ENCODE peak calls at places on chromosomes 11 and 22, in four cellular contexts. X is HEK293T; K is dermis microvascular lymphatic vessel endothelial cell; O is stimulated activated CD4-positive, alpha-beta T cell treated with anti-CD3 and anti-CD28 coated beads, Interleukin-2, amount 100 ng/mL, for 48 hours. D is an unnamed sample.

GRCh38 chr11:120827820-120828219 is 196.1 kb upstream of the TBCEL start:
- DNase-seq in X (no peak), K (no peak), O (no peak), D (no peak)

GRCh38 chr22:46149493-46149997 is 781 bp upstream of the PPARA start:
- DNase-seq in X (no peak), K (no peak), O (no peak), D (peak; percentile 29)

GRCh38 chr11:95255523-95256165 is 24.6 kb upstream of the SESN3 start:
- DNase-seq in X (no peak), K (no peak), O (no peak), D (no peak)

GRCh38 chr22:31474743-31475142 is 14.9 kb downstream of the EIF4ENIF1 start:
- DNase-seq in X (no peak), K (no peak), O (no peak), D (no peak)

GRCh38 chr22:17782158-17782557 is 7.9 kb upstream of the BID start:
- DNase-seq in X (no peak), K (no peak), O (no peak), D (no peak)

GRCh38 chr11:15839061-15839460 is 517.3 kb downstream of the SOX6 start:
- DNase-seq in X (no peak), K (no peak), O (no peak), D (no peak)

GRCh38 chr22:49307071-49307830 is 520.4 kb downstream of the BRD1 start:
- DNase-seq in X (no peak), K (no peak), O (no peak), D (no peak)

GRCh38 chr22:38948181-38948940 is 9.0 kb upstream of the APOBEC3A start:
- DNase-seq in X (no peak), K (no peak), O (no peak), D (no peak)

GRCh38 chr11:127862406-127862805 is 725.0 kb downstream of the ETS1 start:
- DNase-seq in X (no peak), K (no peak), O (no peak), D (no peak)

GRCh38 chr22:48084041-48084748 is 1321.7 kb downstream of the TBC1D22A start:
- DNase-seq in X (no peak), K (no peak), O (no peak), D (no peak)

GRCh38 chr22:20117656-20118571 is 888 bp upstream of the TRMT2A start:
- DNase-seq in X (no peak), K (no peak), O (peak; percentile 79), D (peak; percentile 52)

GRCh38 chr22:21587803-21588611 is 20.5 kb downstream of the UBE2L3 start:
- DNase-seq in X (no peak), K (no peak), O (peak; percentile 36), D (no peak)

GRCh38 chr22:42719656-42720262 is 911 bp downstream of the A4GALT start:
- DNase-seq in X (no peak), K (no peak), O (no peak), D (no peak)

GRCh38 chr11:90798769-90799168 is 575.9 kb upstream of the CHORDC1 start:
- DNase-seq in X (no peak), K (no peak), O (no peak), D (no peak)

GRCh38 chr11:110473666-110474065 is 43.9 kb downstream of the FDX1 start:
- DNase-seq in X (no peak), K (no peak), O (no peak), D (no peak)

D was measured in HL-60.